ENCODE peak calls at places on chromosomes 4 and X, in eight cellular contexts. Y is brain microvascular endothelial cell; N is astrocyte of the spinal cord; C is CD4-positive, alpha-beta T cell; I is AG04450; A is gastrocnemius medialis; K is mucosa of descending colon; M is SK-N-SH. H is an unnamed sample.

GRCh38 chr4:132227349-132228165 is 921.5 kb upstream of the PCDH10 start:
- DNase-seq in Y (peak), N (peak), C (peak), I (no peak), A (no peak), K (peak), M (peak), H (no peak)

GRCh38 chrX:123884809-123885408 is 25.1 kb downstream of the XIAP start:
- DNase-seq in Y (peak), N (peak), C (peak), I (no peak), A (no peak), K (no peak), M (peak), H (no peak)

GRCh38 chrX:117996408-117996807 is 120.2 kb downstream of the KLHL13 start:
- DNase-seq in Y (no peak), N (no peak), C (no peak), I (no peak), A (no peak), K (no peak), M (no peak), H (no peak)

GRCh38 chr4:39341075-39341725 is 25.0 kb downstream of the RFC1 start:
- DNase-seq in Y (no peak), N (no peak), C (no peak), I (no peak), A (no peak), K (no peak), M (no peak), H (no peak)

GRCh38 chrX:53263597-53264094 is 17.7 kb downstream of the IQSEC2 start:
- DNase-seq in Y (peak), N (peak), C (no peak), I (no peak), A (no peak), K (no peak), M (no peak), H (no peak)

GRCh38 chrX:132375941-132376340 is 112.9 kb downstream of the MBNL3 start:
- DNase-seq in Y (no peak), N (no peak), C (no peak), I (no peak), A (no peak), K (no peak), M (no peak), H (no peak)

GRCh38 chrX:9338986-9339385 is 125.9 kb upstream of the TBL1X start:
- DNase-seq in Y (no peak), N (no peak), C (no peak), I (no peak), A (no peak), K (no peak), M (no peak), H (no peak)

GRCh38 chr4:109738104-109738872 is 8.4 kb upstream of the PLA2G12A start:
- DNase-seq in Y (no peak), N (no peak), C (no peak), I (no peak), A (no peak), K (no peak), M (no peak), H (no peak)

GRCh38 chrX:11532291-11533075 is 133.2 kb downstream of the ARHGAP6 start:
- DNase-seq in Y (no peak), N (no peak), C (no peak), I (no peak), A (no peak), K (no peak), M (no peak), H (no peak)
- TF ChIP-seq CTCF in Y (no peak), N (peak), C (no peak), I (no peak), A (no peak), K (no peak), M (no peak), H (no peak)

GRCh38 chrX:47643926-47644325 is 6.4 kb downstream of the ELK1 start:
- DNase-seq in Y (no peak), N (no peak), C (no peak), I (no peak), A (no peak), K (no peak), M (no peak), H (no peak)
- TF ChIP-seq CTCF in Y (peak), N (peak), C (no peak), I (peak), A (no peak), K (no peak), M (peak), H (no peak)

GRCh38 chr4:94168321-94168720 is 39.3 kb upstream of the SMARCAD1 start:
- DNase-seq in Y (peak), N (no peak), C (no peak), I (no peak), A (no peak), K (no peak), M (no peak), H (no peak)

GRCh38 chr4:94175553-94176260 is 32.0 kb upstream of the SMARCAD1 start:
- DNase-seq in Y (no peak), N (no peak), C (no peak), I (no peak), A (no peak), K (no peak), M (peak), H (no peak)

GRCh38 chr4:94169803-94170372 is 37.8 kb upstream of the SMARCAD1 start:
- DNase-seq in Y (no peak), N (no peak), C (no peak), I (no peak), A (no peak), K (no peak), M (no peak), H (no peak)

GRCh38 chr4:94171616-94172015 is 36.0 kb upstream of the SMARCAD1 start:
- DNase-seq in Y (no peak), N (no peak), C (no peak), I (no peak), A (no peak), K (no peak), M (peak), H (no peak)
- TF ChIP-seq CTCF in Y (peak), N (peak), C (no peak), I (peak), A (no peak), K (no peak), M (peak), H (no peak)

DNA sequence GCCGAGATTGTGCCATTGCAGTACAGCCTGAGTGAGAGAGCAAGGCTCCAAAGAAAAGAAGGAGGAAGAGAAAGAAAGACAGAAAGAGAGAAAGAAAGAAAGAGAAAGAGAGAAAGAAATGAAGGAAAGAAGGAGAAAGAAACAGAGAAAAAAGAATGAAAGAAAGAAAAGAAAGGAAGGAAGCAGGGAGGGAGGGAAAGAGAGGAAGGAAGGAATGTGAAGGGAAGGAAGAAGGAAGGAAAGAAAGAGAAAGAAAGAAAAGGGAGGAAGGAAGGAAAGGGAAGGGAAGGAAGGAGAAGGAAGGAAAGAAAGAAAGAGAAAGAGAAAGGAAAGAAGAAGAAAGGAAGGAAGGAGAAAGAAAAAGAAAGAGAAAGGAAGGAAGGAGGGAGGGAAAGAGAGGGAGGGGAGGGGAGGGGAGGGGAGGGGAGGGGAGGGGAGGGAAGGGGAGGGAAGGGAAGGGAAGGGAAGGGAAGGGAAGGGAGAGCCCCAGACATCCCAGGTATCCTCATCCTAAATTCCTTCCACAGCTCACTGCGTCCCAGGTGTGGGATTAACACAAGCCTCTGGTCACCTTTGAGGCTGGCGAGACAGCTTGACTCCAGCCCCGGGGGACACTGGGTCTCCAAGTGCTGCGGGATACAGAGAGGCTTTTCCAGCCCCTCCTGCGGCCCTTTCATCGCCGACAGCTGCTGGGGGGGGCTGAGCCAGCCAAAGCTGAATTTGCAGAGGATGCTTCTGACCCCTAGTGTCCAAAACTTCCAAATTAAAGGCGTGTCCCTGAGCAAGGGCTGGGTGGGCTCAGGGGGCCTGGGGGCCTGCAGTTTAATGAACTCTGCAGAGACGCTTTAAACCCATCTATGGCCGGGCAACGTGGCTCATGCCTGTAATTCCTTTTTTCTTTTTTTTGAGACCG is 24.2 kb upstream of the CSF2RA start:
- DNase-seq in Y (no peak), N (no peak), C (no peak), I (no peak), A (no peak), K (no peak), M (no peak), H (no peak)
- TF ChIP-seq CTCF in Y (no peak), N (no peak), C (no peak), I (no peak), A (no peak), K (no peak), M (peak), H (no peak)

GRCh38 chrX:31570658-31571057 is 498.8 kb upstream of the FTHL17 start:
- DNase-seq in Y (no peak), N (no peak), C (no peak), I (no peak), A (no peak), K (no peak), M (no peak), H (no peak)
- TF ChIP-seq CTCF in Y (no peak), N (no peak), C (no peak), I (no peak), A (no peak), K (no peak), M (no peak), H (no peak)

H was measured in natural killer cell.